ENCODE peak calls at places on chromosomes 3 and 15, in six cellular contexts. L, R, P, Z, M and C are unnamed samples. For H3K4me1, the result is how much of the 10 kb centered on the place peaks cover.

GRCh38 chr3:72060447-72061034 is 275.6 kb upstream of the PROK2 start:
- DNase-seq in Z (no peak), P (no peak), R (no peak), L (no peak), M (no peak), C (no peak)

GRCh38 chr3:4983739-4984510 is 4.7 kb downstream of the BHLHE40 start:
- DNase-seq in R (no peak), M (peak), Z (peak), L (peak), P (no peak), C (no peak)

GRCh38 chr15:65632780-65633384 is 11.1 kb downstream of the SLC24A1 start:
- DNase-seq in M (no peak), Z (no peak), P (no peak), R (no peak), L (no peak), C (no peak)

GRCh38 chr3:61847784-61848462 is 286.6 kb downstream of the PTPRG start:
- DNase-seq in Z (peak), R (peak), P (no peak), M (peak), L (no peak), C (no peak)

GRCh38 chr3:134941820-134942219 is 146.8 kb downstream of the EPHB1 start:
- DNase-seq in Z (no peak), R (no peak), P (no peak), M (no peak), L (no peak), C (no peak)

GRCh38 chr3:107461721-107462120 is 61.0 kb upstream of the BBX start:
- DNase-seq in M (no peak), L (no peak), P (no peak), Z (no peak), R (no peak), C (no peak)

GRCh38 chr3:179772297-179772696 is 119.5 kb downstream of the USP13 start:
- DNase-seq in R (no peak), Z (no peak), P (no peak), M (no peak), L (no peak), C (no peak)

GRCh38 chr15:52133510-52134220 is 21.1 kb upstream of the BCL2L10 start:
- DNase-seq in P (no peak), Z (no peak), R (no peak), M (no peak), L (no peak), C (no peak)

GRCh38 chr3:67790043-67790442 is 135.6 kb upstream of the SUCLG2 start:
- DNase-seq in L (peak), M (peak), R (no peak), P (no peak), Z (peak), C (peak)

GRCh38 chr3:69659180-69659915 is 79.9 kb upstream of the MITF start:
- DNase-seq in L (no peak), M (no peak), P (no peak), Z (no peak), R (no peak), C (no peak)
- H3K4me1 ChIP-seq in L (under half), M (under half), P (under half), Z (under half), R (under half), C (under half)

GRCh38 chr3:182424006-182424405 is 369.3 kb upstream of the ATP11B start:
- DNase-seq in P (no peak), Z (no peak), R (no peak), M (no peak), L (no peak), C (no peak)

DNA sequence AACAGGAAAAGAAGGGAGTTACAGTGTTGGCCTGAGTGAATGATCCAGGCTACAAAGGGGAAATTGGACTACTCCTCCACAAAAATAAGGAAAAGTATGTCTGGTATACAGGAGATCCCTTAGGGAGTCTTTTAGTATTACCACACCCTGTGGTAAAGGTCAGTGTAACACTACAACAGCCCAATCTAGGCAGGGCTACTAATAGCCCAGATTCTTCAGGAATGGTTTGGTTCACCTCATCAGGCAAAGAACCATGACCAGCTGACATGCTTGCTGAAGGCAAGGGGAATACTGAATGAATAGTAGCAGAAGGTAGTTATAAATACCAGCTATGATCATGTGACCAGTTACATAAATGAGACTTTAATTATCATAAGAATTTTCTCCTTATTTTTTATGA is 372.6 kb upstream of the ATP11B start:
- DNase-seq in L (no peak), Z (no peak), R (no peak), P (no peak), M (no peak), C (no peak)
- H3K4me1 ChIP-seq in L (under half), Z (under half), R (under half), P (under half), M (under half), C (under half)

GRCh38 chr15:71447328-71448250 is 332.3 kb downstream of the THSD4 start:
- DNase-seq in L (no peak), P (peak), Z (no peak), M (peak), R (no peak), C (no peak)
- H3K4me1 ChIP-seq in L (under half), P (under half), Z (under half), M (under half), R (under half), C (under half)

DNA sequence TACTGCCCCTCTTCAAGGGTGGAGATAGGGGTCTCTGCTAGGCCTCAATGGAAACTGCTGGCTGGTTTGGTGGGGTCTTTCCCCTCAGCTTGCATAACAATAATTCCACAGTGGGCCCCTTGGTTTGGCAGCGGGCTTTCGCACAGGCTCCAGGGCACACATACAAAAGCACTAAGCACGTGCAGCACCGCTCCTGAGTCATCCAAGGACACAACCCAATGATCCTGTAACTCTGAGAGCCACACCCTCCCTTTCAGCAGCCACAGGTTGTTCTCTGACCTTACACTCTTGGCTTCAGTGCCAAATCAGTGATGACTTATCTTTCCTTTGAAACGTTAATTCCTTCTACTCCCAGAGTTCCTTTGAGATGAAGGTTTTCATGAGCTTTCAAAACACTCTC is 41.7 kb downstream of the DAPK2 start:
- DNase-seq in P (no peak), Z (peak), M (peak), R (no peak), L (no peak), C (peak)
- H3K4me1 ChIP-seq in P (under half), Z (under half), M (half or more), R (under half), L (under half), C (under half)

DNA sequence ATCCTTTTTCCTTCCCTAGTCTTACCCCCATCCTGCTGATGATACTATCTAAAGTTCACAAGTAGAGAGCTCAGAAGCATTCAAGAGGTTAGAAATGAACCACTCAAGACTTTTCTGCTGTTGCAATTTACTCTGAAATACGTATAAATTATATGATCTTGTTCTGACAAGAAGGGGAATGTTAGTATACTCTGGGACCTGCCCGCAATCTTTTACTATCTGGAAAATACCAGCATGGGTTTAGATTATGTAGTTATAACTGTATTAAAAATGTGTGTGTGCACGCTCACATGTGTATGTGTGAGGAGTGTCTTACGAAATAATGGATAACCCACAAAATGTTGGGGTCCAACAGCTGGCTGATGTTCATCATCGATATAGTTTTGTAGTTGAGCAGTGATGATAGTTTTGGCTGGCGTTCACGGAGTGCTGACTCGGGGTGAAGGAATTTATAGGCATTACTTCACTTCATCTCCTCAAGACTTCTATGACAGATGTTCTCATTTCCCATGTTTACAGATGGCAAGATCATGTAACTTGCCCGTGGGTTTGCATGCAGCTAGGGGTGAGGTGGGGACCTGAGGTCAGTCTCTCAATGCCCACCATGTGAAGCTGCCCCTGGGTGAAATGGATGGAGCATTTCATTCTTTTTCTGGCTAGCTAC is 297.5 kb upstream of the LYSMD4 start:
- DNase-seq in M (no peak), Z (no peak), P (no peak), R (no peak), L (no peak), C (no peak)
- H3K4me1 ChIP-seq in M (under half), Z (under half), P (under half), R (under half), L (under half), C (under half)

GRCh38 chr3:39350714-39351113 is 21.2 kb downstream of the CCR8 start:
- DNase-seq in Z (no peak), M (no peak), L (no peak), R (no peak), P (no peak), C (no peak)
- H3K4me1 ChIP-seq in Z (under half), M (under half), L (under half), R (under half), P (under half), C (under half)